ENCODE peak calls at places on chromosomes 6 and 20, in eight cellular contexts. I is neural crest cell; T is activated naive CD8-positive, alpha-beta T cell treated with anti-CD3 and anti-CD28 coated beads, Interleukin-2, amount 50 U/mL, for 24 hours; J is body of pancreas; M is stimulated activated CD4-positive, alpha-beta T cell treated with anti-CD3 and anti-CD28 coated beads, TNF-alpha, amount 100 ng/mL, for 48 hours; U is glutamatergic neuron; A is AG08395; W is activated CD4-positive, alpha-beta T cell treated with anti-CD3 and anti-CD28 coated beads, Interleukin-2, amount 50 U/mL, for 24 hours. F is an unnamed sample.
A peak's percentile ranks its signal among the peaks of the same experiment; 100 is the strongest.

GRCh38 chr6:134373282-134373922 is 55.5 kb upstream of the SGK1 start:
- DNase-seq in W (no peak), M (no peak), T (peak; percentile 13), I (no peak), J (peak; percentile 68), A (peak; percentile 69), U (no peak), F (no peak)

GRCh38 chr20:6708010-6708409 is 59.5 kb upstream of the BMP2 start:
- DNase-seq in T (no peak), J (peak; percentile 80), M (no peak), U (no peak), A (peak; percentile 42), W (no peak), I (no peak), F (no peak)

GRCh38 chr20:14879020-14879697 is 541.7 kb upstream of the FLRT3 start:
- DNase-seq in A (peak; percentile 80), I (no peak), M (no peak), T (no peak), W (no peak), U (no peak), J (no peak), F (no peak)

GRCh38 chr6:16236648-16237199 is 1.7 kb upstream of the GMPR start:
- DNase-seq in I (no peak), J (peak; percentile 68), A (peak; percentile 39), U (no peak), M (no peak), T (no peak), W (no peak), F (no peak)

GRCh38 chr6:53831956-53832660 is 37.3 kb downstream of the LRRC1 start:
- DNase-seq in M (no peak), T (no peak), I (no peak), A (no peak), J (no peak), W (no peak), U (no peak), F (no peak)

GRCh38 chr6:33577106-33577535 is 3.0 kb downstream of the BAK1 start:
- DNase-seq in I (no peak), A (no peak), T (no peak), U (no peak), J (peak; percentile 72), W (no peak), M (no peak), F (no peak)

GRCh38 chr20:16661738-16662137 is 68.1 kb upstream of the SNRPB2 start:
- DNase-seq in A (no peak), I (no peak), U (no peak), M (no peak), J (no peak), T (no peak), W (no peak), F (no peak)

GRCh38 chr6:149931501-149931900 is 8.6 kb upstream of the RAET1G start:
- DNase-seq in U (no peak), J (no peak), M (no peak), T (no peak), A (no peak), W (no peak), I (no peak), F (no peak)

GRCh38 chr20:38143238-38143645 is 21.8 kb downstream of the TGM2 start:
- DNase-seq in U (no peak), T (no peak), I (no peak), J (peak; percentile 37), A (no peak), W (no peak), M (no peak), F (no peak)

GRCh38 chr6:139308936-139309603 is 17.3 kb upstream of the TXLNB start:
- DNase-seq in J (peak; percentile 46), W (no peak), U (no peak), A (peak; percentile 57), T (no peak), M (no peak), I (no peak), F (no peak)

GRCh38 chr20:13119583-13119982 is 101.5 kb upstream of the ISM1 start:
- DNase-seq in M (peak; percentile 31), J (peak; percentile 46), U (no peak), A (peak; percentile 61), W (peak; percentile 1), I (peak; percentile 54), T (peak; percentile 16), F (peak; percentile 66)

GRCh38 chr6:114100421-114100820 is 129.5 kb upstream of the HDAC2 start:
- DNase-seq in J (no peak), M (no peak), I (no peak), A (peak; percentile 43), U (no peak), T (no peak), W (no peak), F (no peak)

GRCh38 chr6:39432311-39433025 is 110.0 kb upstream of the KCNK16 start:
- DNase-seq in J (no peak), I (no peak), A (peak; percentile 84), M (no peak), W (no peak), T (no peak), U (no peak), F (no peak)

GRCh38 chr20:3339571-3339970 is 67.9 kb downstream of the DNAAF9 start:
- DNase-seq in M (no peak), T (no peak), A (no peak), W (no peak), J (no peak), I (no peak), U (no peak), F (no peak)

GRCh38 chr20:18101125-18101820 is 36.4 kb upstream of the KAT14 start:
- DNase-seq in M (no peak), J (no peak), U (no peak), T (no peak), I (no peak), A (no peak), W (no peak), F (no peak)

GRCh38 chr6:165986647-165987482 is 180.8 kb downstream of the TBXT start:
- DNase-seq in U (peak; percentile 39), I (no peak), J (no peak), T (no peak), M (no peak), A (no peak), W (no peak), F (no peak)

GRCh38 chr6:157656437-157657005 is 166.5 kb upstream of the SNX9 start:
- DNase-seq in W (no peak), A (peak; percentile 31), U (no peak), T (no peak), I (no peak), J (no peak), M (no peak), F (no peak)

GRCh38 chr20:42340358-42340757 is 722.2 kb upstream of the CHD6 start:
- DNase-seq in I (no peak), U (no peak), J (no peak), A (no peak), M (no peak), T (no peak), W (no peak), F (no peak)

GRCh38 chr6:133340557-133340956 is 99.4 kb downstream of the EYA4 start:
- DNase-seq in U (no peak), A (no peak), T (no peak), W (no peak), I (no peak), M (no peak), J (no peak), F (no peak)

GRCh38 chr6:33978593-33979150 is 167.2 kb downstream of the GRM4 start:
- DNase-seq in U (no peak), M (no peak), W (no peak), A (no peak), T (no peak), I (no peak), J (no peak), F (no peak)

GRCh38 chr6:118708055-118708454 is 56.7 kb upstream of the CEP85L start:
- DNase-seq in U (no peak), A (no peak), I (no peak), T (no peak), W (no peak), J (no peak), M (no peak), F (no peak)

GRCh38 chr20:23078994-23079364 is 7.1 kb downstream of the CD93 start:
- DNase-seq in J (no peak), T (no peak), W (no peak), A (no peak), I (no peak), M (no peak), U (peak; percentile 79), F (no peak)

GRCh38 chr6:157172830-157173536 is 150.3 kb downstream of the TMEM242 start:
- DNase-seq in W (no peak), A (no peak), T (no peak), I (no peak), U (no peak), J (no peak), M (no peak), F (no peak)

GRCh38 chr20:8132632-8133587 is 844 bp downstream of the PLCB1 start:
- DNase-seq in W (no peak), J (peak; percentile 66), A (peak; percentile 12), U (no peak), M (no peak), I (no peak), T (peak; percentile 21), F (no peak)

GRCh38 chr6:107488875-107489635 is 862 bp upstream of the SOBP start:
- DNase-seq in J (peak; percentile 18), W (peak; percentile 2), M (peak; percentile 9), U (peak; percentile 69), A (peak; percentile 28), T (peak; percentile 27), I (peak; percentile 53), F (peak; percentile 81)

GRCh38 chr6:86715676-86716075 is 221.7 kb upstream of the HTR1E start:
- DNase-seq in I (no peak), T (no peak), J (no peak), U (no peak), A (no peak), W (no peak), M (no peak), F (no peak)

GRCh38 chr20:48795732-48796131 is 32.1 kb downstream of the PREX1 start:
- DNase-seq in J (no peak), A (no peak), U (no peak), W (no peak), M (no peak), I (no peak), T (no peak), F (no peak)

GRCh38 chr6:160279850-160280249 is 21.2 kb upstream of the SLC22A2 start:
- DNase-seq in U (no peak), M (no peak), J (no peak), I (no peak), W (no peak), A (no peak), T (no peak), F (no peak)

GRCh38 chr20:57250607-57251343 is 15.7 kb downstream of the BMP7 start:
- DNase-seq in I (no peak), T (peak; percentile 18), J (no peak), W (no peak), U (no peak), M (no peak), A (no peak), F (no peak)

GRCh38 chr6:155850408-155850841 is 394.8 kb upstream of the NOX3 start:
- DNase-seq in I (no peak), J (no peak), W (no peak), M (no peak), U (no peak), A (peak; percentile 23), T (no peak), F (no peak)

GRCh38 chr6:4510906-4511625 is 265.1 kb upstream of the CDYL start:
- DNase-seq in U (no peak), A (no peak), I (no peak), J (no peak), W (no peak), T (no peak), M (no peak), F (no peak)

GRCh38 chr6:63674635-63675034 is 39.0 kb downstream of the PHF3 start:
- DNase-seq in U (no peak), T (no peak), I (no peak), A (no peak), W (no peak), M (no peak), J (no peak), F (no peak)

GRCh38 chr6:160678744-160679401 is 14.8 kb upstream of the LPA start:
- DNase-seq in A (no peak), W (no peak), J (no peak), U (peak; percentile 41), I (peak; percentile 4), M (no peak), T (no peak), F (peak; percentile 24)